ENCODE peak calls at places on chromosomes 5 and 9, in seven cellular contexts. One of them, this sample, is unnamed.

GRCh38 chr9:131986576-131986975 is 93.1 kb downstream of the MED27 start:
- DNase-seq in hepatocyte: no peak
- DNase-seq in SK-N-SH: no peak
- DNase-seq in GM23338: no peak
- DNase-seq in HCT116: no peak
- DNase-seq in OCI-LY7: no peak
- DNase-seq in GM23248: peak; percentile 42
- DNase-seq in this sample: peak; percentile 95

GRCh38 chr5:149422429-149423286 is 43.6 kb upstream of the IL17B start:
- DNase-seq in hepatocyte: peak; percentile 85
- DNase-seq in SK-N-SH: peak; percentile 89
- DNase-seq in GM23338: peak; percentile 64
- DNase-seq in HCT116: no peak
- DNase-seq in OCI-LY7: no peak
- DNase-seq in GM23248: peak; percentile 65
- DNase-seq in this sample: no peak

GRCh38 chr9:133974631-133975341 is 17.3 kb downstream of the VAV2 start:
- DNase-seq in hepatocyte: no peak
- DNase-seq in SK-N-SH: peak; percentile 28
- DNase-seq in GM23338: no peak
- DNase-seq in HCT116: no peak
- DNase-seq in OCI-LY7: no peak
- DNase-seq in GM23248: no peak
- DNase-seq in this sample: no peak

GRCh38 chr5:139914218-139914807 is 118.7 kb downstream of the PSD2 start:
- DNase-seq in hepatocyte: no peak
- DNase-seq in SK-N-SH: no peak
- DNase-seq in GM23338: no peak
- DNase-seq in HCT116: no peak
- DNase-seq in OCI-LY7: no peak
- DNase-seq in GM23248: no peak
- DNase-seq in this sample: no peak

GRCh38 chr5:169287529-169287928 is 13.4 kb downstream of the SLIT3 start:
- DNase-seq in hepatocyte: no peak
- DNase-seq in SK-N-SH: no peak
- DNase-seq in GM23338: no peak
- DNase-seq in HCT116: no peak
- DNase-seq in OCI-LY7: no peak
- DNase-seq in GM23248: peak; percentile 25
- DNase-seq in this sample: no peak

GRCh38 chr5:89117131-89117644 is 234.2 kb upstream of the MEF2C start:
- DNase-seq in hepatocyte: peak; percentile 46
- DNase-seq in SK-N-SH: no peak
- DNase-seq in GM23338: no peak
- DNase-seq in HCT116: no peak
- DNase-seq in OCI-LY7: no peak
- DNase-seq in GM23248: peak; percentile 32
- DNase-seq in this sample: peak; percentile 64

GRCh38 chr9:116656535-116656934 is 30.6 kb upstream of the TRIM32 start:
- DNase-seq in hepatocyte: no peak
- DNase-seq in SK-N-SH: no peak
- DNase-seq in GM23338: no peak
- DNase-seq in HCT116: no peak
- DNase-seq in OCI-LY7: no peak
- DNase-seq in GM23248: peak; percentile 43
- DNase-seq in this sample: no peak

GRCh38 chr5:84249918-84250635 is 134.6 kb downstream of the EDIL3 start:
- DNase-seq in hepatocyte: peak; percentile 7
- DNase-seq in SK-N-SH: no peak
- DNase-seq in GM23338: peak; percentile 24
- DNase-seq in HCT116: no peak
- DNase-seq in OCI-LY7: no peak
- DNase-seq in GM23248: peak; percentile 84
- DNase-seq in this sample: peak; percentile 84

GRCh38 chr9:38423273-38423938 is 848 bp downstream of the IGFBPL1 start:
- DNase-seq in hepatocyte: no peak
- DNase-seq in SK-N-SH: peak; percentile 40
- DNase-seq in GM23338: peak; percentile 44
- DNase-seq in HCT116: no peak
- DNase-seq in OCI-LY7: no peak
- DNase-seq in GM23248: no peak
- DNase-seq in this sample: no peak

GRCh38 chr5:101206534-101206933 is 303.5 kb upstream of the ST8SIA4 start:
- DNase-seq in hepatocyte: no peak
- DNase-seq in SK-N-SH: no peak
- DNase-seq in GM23338: no peak
- DNase-seq in HCT116: no peak
- DNase-seq in OCI-LY7: no peak
- DNase-seq in GM23248: no peak
- DNase-seq in this sample: peak; percentile 32

GRCh38 chr5:98443916-98444315 is 329.5 kb upstream of the RGMB start:
- DNase-seq in hepatocyte: no peak
- DNase-seq in SK-N-SH: no peak
- DNase-seq in GM23338: no peak
- DNase-seq in HCT116: no peak
- DNase-seq in OCI-LY7: no peak
- DNase-seq in GM23248: no peak
- DNase-seq in this sample: no peak

GRCh38 chr5:74631088-74631960 is 9.2 kb downstream of the ENC1 start:
- DNase-seq in hepatocyte: no peak
- DNase-seq in SK-N-SH: no peak
- DNase-seq in GM23338: peak; percentile 51
- DNase-seq in HCT116: no peak
- DNase-seq in OCI-LY7: peak; percentile 83
- DNase-seq in GM23248: peak; percentile 35
- DNase-seq in this sample: peak; percentile 83

GRCh38 chr5:59104400-59105117 is 521.7 kb downstream of the RAB3C start:
- DNase-seq in hepatocyte: no peak
- DNase-seq in SK-N-SH: no peak
- DNase-seq in GM23338: peak; percentile 21
- DNase-seq in HCT116: no peak
- DNase-seq in OCI-LY7: no peak
- DNase-seq in GM23248: no peak
- DNase-seq in this sample: no peak

GRCh38 chr5:39639618-39640078 is 214.9 kb upstream of the DAB2 start:
- DNase-seq in hepatocyte: no peak
- DNase-seq in SK-N-SH: no peak
- DNase-seq in GM23338: no peak
- DNase-seq in HCT116: no peak
- DNase-seq in OCI-LY7: no peak
- DNase-seq in GM23248: peak; percentile 31
- DNase-seq in this sample: peak; percentile 96

GRCh38 chr5:55821731-55822512 is 29.2 kb upstream of the IL31RA start:
- DNase-seq in hepatocyte: peak; percentile 40
- DNase-seq in SK-N-SH: peak; percentile 82
- DNase-seq in GM23338: peak; percentile 62
- DNase-seq in HCT116: no peak
- DNase-seq in OCI-LY7: no peak
- DNase-seq in GM23248: peak; percentile 39
- DNase-seq in this sample: no peak

GRCh38 chr5:149500922-149501582 is 50.2 kb downstream of the CSNK1A1 start:
- DNase-seq in hepatocyte: no peak
- DNase-seq in SK-N-SH: no peak
- DNase-seq in GM23338: no peak
- DNase-seq in HCT116: no peak
- DNase-seq in OCI-LY7: no peak
- DNase-seq in GM23248: peak; percentile 90
- DNase-seq in this sample: no peak

GRCh38 chr9:4793412-4794005 is 765 bp downstream of the RCL1 start:
- DNase-seq in hepatocyte: no peak
- DNase-seq in SK-N-SH: no peak
- DNase-seq in GM23338: no peak
- DNase-seq in HCT116: no peak
- DNase-seq in OCI-LY7: no peak
- DNase-seq in GM23248: no peak
- DNase-seq in this sample: no peak

GRCh38 chr5:136598901-136599300 is 233.6 kb upstream of the TRPC7 start:
- DNase-seq in hepatocyte: no peak
- DNase-seq in SK-N-SH: no peak
- DNase-seq in GM23338: no peak
- DNase-seq in HCT116: no peak
- DNase-seq in OCI-LY7: no peak
- DNase-seq in GM23248: no peak
- DNase-seq in this sample: no peak

GRCh38 chr5:1012316-1012841 is 3.8 kb downstream of the NKD2 start:
- DNase-seq in hepatocyte: no peak
- DNase-seq in SK-N-SH: no peak
- DNase-seq in GM23338: no peak
- DNase-seq in HCT116: no peak
- DNase-seq in OCI-LY7: no peak
- DNase-seq in GM23248: no peak
- DNase-seq in this sample: no peak

GRCh38 chr9:124320062-124320973 is 62.6 kb downstream of the NEK6 start:
- DNase-seq in hepatocyte: peak; percentile 79
- DNase-seq in SK-N-SH: peak; percentile 92
- DNase-seq in GM23338: peak; percentile 90
- DNase-seq in HCT116: peak; percentile 28
- DNase-seq in OCI-LY7: peak; percentile 70
- DNase-seq in GM23248: peak; percentile 80
- DNase-seq in this sample: peak; percentile 68

GRCh38 chr5:63131618-63132285 is 553.1 kb downstream of the LRRC70 start:
- DNase-seq in hepatocyte: peak; percentile 18
- DNase-seq in SK-N-SH: no peak
- DNase-seq in GM23338: no peak
- DNase-seq in HCT116: no peak
- DNase-seq in OCI-LY7: no peak
- DNase-seq in GM23248: peak; percentile 76
- DNase-seq in this sample: peak; percentile 86

GRCh38 chr5:120093178-120093577 is 370.9 kb upstream of the PRR16 start:
- DNase-seq in hepatocyte: no peak
- DNase-seq in SK-N-SH: no peak
- DNase-seq in GM23338: peak; percentile 51
- DNase-seq in HCT116: no peak
- DNase-seq in OCI-LY7: peak; percentile 1
- DNase-seq in GM23248: no peak
- DNase-seq in this sample: no peak

GRCh38 chr5:107247427-107247826 is 423.3 kb downstream of the EFNA5 start:
- DNase-seq in hepatocyte: no peak
- DNase-seq in SK-N-SH: no peak
- DNase-seq in GM23338: no peak
- DNase-seq in HCT116: no peak
- DNase-seq in OCI-LY7: no peak
- DNase-seq in GM23248: peak; percentile 6
- DNase-seq in this sample: peak; percentile 20

GRCh38 chr9:137076636-137077009 is 694 bp upstream of the UAP1L1 start:
- DNase-seq in hepatocyte: no peak
- DNase-seq in SK-N-SH: no peak
- DNase-seq in GM23338: peak; percentile 53
- DNase-seq in HCT116: no peak
- DNase-seq in OCI-LY7: no peak
- DNase-seq in GM23248: no peak
- DNase-seq in this sample: no peak
- H3K4me2 ChIP-seq in hepatocyte: peak overlapping the region; percentile 96
- H3K4me2 ChIP-seq in SK-N-SH: peak overlapping the region; percentile 54
- H3K4me2 ChIP-seq in GM23338: peak overlapping the region; percentile 88
- H3K4me2 ChIP-seq in HCT116: peak overlapping the region; percentile 89
- H3K4me2 ChIP-seq in OCI-LY7: peak overlapping the region; percentile 66
- H3K4me2 ChIP-seq in GM23248: peak overlapping the region; percentile 70
- H3K4me2 ChIP-seq in this sample: no peak overlapping the region

GRCh38 chr5:125349432-125349831 is 603.0 kb upstream of the ZNF608 start:
- DNase-seq in hepatocyte: peak; percentile 35
- DNase-seq in SK-N-SH: no peak
- DNase-seq in GM23338: peak; percentile 59
- DNase-seq in HCT116: no peak
- DNase-seq in OCI-LY7: no peak
- DNase-seq in GM23248: peak; percentile 11
- DNase-seq in this sample: no peak
- H3K9me2 ChIP-seq in hepatocyte: no peaks in the 10 kb centered on the region
- H3K9me2 ChIP-seq in SK-N-SH: no peaks in the 10 kb centered on the region
- H3K9me2 ChIP-seq in GM23338: peaks cover under 1% of the 10 kb centered on the region
- H3K9me2 ChIP-seq in HCT116: no peaks in the 10 kb centered on the region
- H3K9me2 ChIP-seq in OCI-LY7: no peaks in the 10 kb centered on the region
- H3K9me2 ChIP-seq in GM23248: no peaks in the 10 kb centered on the region
- H3K9me2 ChIP-seq in this sample: no peaks in the 10 kb centered on the region

DNA sequence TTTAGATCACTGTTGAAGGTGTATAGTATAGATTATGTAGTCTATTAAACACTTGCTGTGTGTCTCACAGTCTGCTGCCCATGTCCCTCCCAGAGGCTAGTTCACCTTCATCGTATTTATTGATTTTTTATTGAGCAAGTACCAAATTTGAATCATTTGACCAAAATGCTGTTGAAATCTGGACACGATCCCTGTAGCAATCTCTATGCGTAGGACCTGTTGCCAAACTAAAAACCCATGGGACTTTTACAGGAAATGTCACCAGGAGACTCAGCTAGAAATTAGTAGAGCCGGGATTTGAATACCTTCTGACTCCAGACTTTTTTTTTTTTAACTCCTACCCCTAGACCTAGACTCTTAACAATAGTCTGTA is 17.5 kb downstream of the SLC31A1 start:
- DNase-seq in hepatocyte: no peak
- DNase-seq in SK-N-SH: no peak
- DNase-seq in GM23338: no peak
- DNase-seq in HCT116: no peak
- DNase-seq in OCI-LY7: no peak
- DNase-seq in GM23248: no peak
- DNase-seq in this sample: no peak
- H3K4me2 ChIP-seq in hepatocyte: no peak overlapping the region
- H3K4me2 ChIP-seq in SK-N-SH: no peak overlapping the region
- H3K4me2 ChIP-seq in GM23338: no peak overlapping the region
- H3K4me2 ChIP-seq in HCT116: no peak overlapping the region
- H3K4me2 ChIP-seq in OCI-LY7: no peak overlapping the region
- H3K4me2 ChIP-seq in GM23248: no peak overlapping the region
- H3K4me2 ChIP-seq in this sample: no peak overlapping the region

GRCh38 chr5:147310059-147310704 is 75.4 kb downstream of the STK32A start:
- DNase-seq in hepatocyte: no peak
- DNase-seq in SK-N-SH: peak; percentile 7
- DNase-seq in GM23338: peak; percentile 33
- DNase-seq in HCT116: peak; percentile 76
- DNase-seq in OCI-LY7: no peak
- DNase-seq in GM23248: peak; percentile 72
- DNase-seq in this sample: peak; percentile 91
- H3K9me2 ChIP-seq in hepatocyte: no peaks in the 10 kb centered on the region
- H3K9me2 ChIP-seq in SK-N-SH: no peaks in the 10 kb centered on the region
- H3K9me2 ChIP-seq in GM23338: no peaks in the 10 kb centered on the region
- H3K9me2 ChIP-seq in HCT116: no peaks in the 10 kb centered on the region
- H3K9me2 ChIP-seq in OCI-LY7: no peaks in the 10 kb centered on the region
- H3K9me2 ChIP-seq in GM23248: no peaks in the 10 kb centered on the region
- H3K9me2 ChIP-seq in this sample: no peaks in the 10 kb centered on the region

GRCh38 chr5:150638488-150639316 is 1.8 kb upstream of the SYNPO start:
- DNase-seq in hepatocyte: no peak
- DNase-seq in SK-N-SH: no peak
- DNase-seq in GM23338: no peak
- DNase-seq in HCT116: no peak
- DNase-seq in OCI-LY7: no peak
- DNase-seq in GM23248: no peak
- DNase-seq in this sample: no peak
- H3K4me2 ChIP-seq in hepatocyte: no peak overlapping the region
- H3K4me2 ChIP-seq in SK-N-SH: no peak overlapping the region
- H3K4me2 ChIP-seq in GM23338: no peak overlapping the region
- H3K4me2 ChIP-seq in HCT116: peak overlapping the region; percentile 73
- H3K4me2 ChIP-seq in OCI-LY7: no peak overlapping the region
- H3K4me2 ChIP-seq in GM23248: no peak overlapping the region
- H3K4me2 ChIP-seq in this sample: no peak overlapping the region

This sample was measured in PC-3.